ENCODE peak calls at places on chromosomes 1 and 21, in seven cellular contexts. D is pancreas, T is breast epithelium, A is left ventricle myocardium inferior, L is psoas muscle, S is neural progenitor cell, W is SJSA1. F is an unnamed sample. For H3K4me1, the result is how much of the 10 kb centered on the place peaks cover.

GRCh38 chr21:31213787-31214186 is 130.3 kb downstream of the TIAM1 start:
- DNase-seq in D (no peak), T (no peak), A (no peak), L (no peak), S (no peak), W (no peak), F (no peak)

GRCh38 chr1:227170361-227171166 is 147.7 kb downstream of the CDC42BPA start:
- DNase-seq in D (no peak), T (no peak), A (no peak), L (no peak), S (no peak), W (no peak), F (no peak)

GRCh38 chr1:241775021-241775420 is 73.0 kb upstream of the EXO1 start:
- DNase-seq in D (no peak), T (no peak), A (no peak), L (no peak), S (no peak), W (no peak), F (peak)

GRCh38 chr21:28239345-28239744 is 753.3 kb downstream of the LTN1 start:
- DNase-seq in D (no peak), T (peak), A (peak), L (peak), S (no peak), W (no peak), F (no peak)

GRCh38 chr21:34692458-34693020 is 23.7 kb downstream of the CLIC6 start:
- DNase-seq in D (no peak), T (no peak), A (no peak), L (no peak), S (no peak), W (no peak), F (no peak)

GRCh38 chr1:197444754-197445153 is 176.7 kb downstream of the CRB1 start:
- DNase-seq in D (no peak), T (no peak), A (no peak), L (no peak), S (no peak), W (no peak), F (no peak)

GRCh38 chr21:35386491-35387079 is 337.5 kb upstream of the RUNX1 start:
- DNase-seq in D (no peak), T (no peak), A (no peak), L (no peak), S (no peak), W (no peak), F (no peak)

GRCh38 chr1:54989473-54989872 is 9.0 kb downstream of the TMEM61 start:
- DNase-seq in D (peak), T (no peak), A (no peak), L (no peak), S (no peak), W (no peak), F (peak)

GRCh38 chr1:32868806-32869455 is 1.8 kb downstream of the FNDC5 start:
- DNase-seq in D (no peak), T (no peak), A (no peak), L (no peak), S (no peak), W (no peak), F (no peak)

GRCh38 chr1:1914101-1914811 is 804 bp upstream of the CALML6 start:
- DNase-seq in D (no peak), T (no peak), A (no peak), L (peak), S (no peak), W (no peak), F (no peak)

GRCh38 chr1:42679364-42679983 is 2.7 kb upstream of the YBX1 start:
- DNase-seq in D (no peak), T (no peak), A (no peak), L (no peak), S (no peak), W (no peak), F (no peak)

GRCh38 chr1:207495816-207496792 is at the start of gene CR1:
- DNase-seq in D (no peak), T (no peak), A (peak), L (peak), S (peak), W (no peak), F (no peak)

GRCh38 chr1:222547944-222548671 is at the start of gene HHIPL2:
- DNase-seq in D (no peak), T (no peak), A (no peak), L (no peak), S (no peak), W (peak), F (no peak)

GRCh38 chr1:24805534-24806301 is 60.5 kb downstream of the CLIC4 start:
- DNase-seq in D (no peak), T (no peak), A (no peak), L (no peak), S (no peak), W (peak), F (no peak)

GRCh38 chr1:77504986-77505385 is 177.5 kb downstream of the ZZZ3 start:
- DNase-seq in D (no peak), T (no peak), A (no peak), L (no peak), S (no peak), W (no peak), F (no peak)

GRCh38 chr1:33094971-33095604 is 14.1 kb downstream of the AZIN2 start:
- DNase-seq in D (peak), T (peak), A (no peak), L (no peak), S (peak), W (peak), F (peak)

GRCh38 chr1:155086856-155087535 is 8.4 kb downstream of the EFNA3 start:
- DNase-seq in D (no peak), T (no peak), A (no peak), L (no peak), S (no peak), W (no peak), F (no peak)

GRCh38 chr1:155084722-155085503 is 6.3 kb downstream of the EFNA3 start:
- DNase-seq in D (peak), T (peak), A (peak), L (peak), S (peak), W (peak), F (peak)

GRCh38 chr1:155086182-155086741 is 7.6 kb downstream of the EFNA3 start:
- DNase-seq in D (peak), T (peak), A (peak), L (peak), S (peak), W (peak), F (peak)

GRCh38 chr1:155083865-155084721 is 5.5 kb downstream of the EFNA3 start:
- DNase-seq in D (peak), T (peak), A (no peak), L (no peak), S (no peak), W (no peak), F (no peak)

DNA sequence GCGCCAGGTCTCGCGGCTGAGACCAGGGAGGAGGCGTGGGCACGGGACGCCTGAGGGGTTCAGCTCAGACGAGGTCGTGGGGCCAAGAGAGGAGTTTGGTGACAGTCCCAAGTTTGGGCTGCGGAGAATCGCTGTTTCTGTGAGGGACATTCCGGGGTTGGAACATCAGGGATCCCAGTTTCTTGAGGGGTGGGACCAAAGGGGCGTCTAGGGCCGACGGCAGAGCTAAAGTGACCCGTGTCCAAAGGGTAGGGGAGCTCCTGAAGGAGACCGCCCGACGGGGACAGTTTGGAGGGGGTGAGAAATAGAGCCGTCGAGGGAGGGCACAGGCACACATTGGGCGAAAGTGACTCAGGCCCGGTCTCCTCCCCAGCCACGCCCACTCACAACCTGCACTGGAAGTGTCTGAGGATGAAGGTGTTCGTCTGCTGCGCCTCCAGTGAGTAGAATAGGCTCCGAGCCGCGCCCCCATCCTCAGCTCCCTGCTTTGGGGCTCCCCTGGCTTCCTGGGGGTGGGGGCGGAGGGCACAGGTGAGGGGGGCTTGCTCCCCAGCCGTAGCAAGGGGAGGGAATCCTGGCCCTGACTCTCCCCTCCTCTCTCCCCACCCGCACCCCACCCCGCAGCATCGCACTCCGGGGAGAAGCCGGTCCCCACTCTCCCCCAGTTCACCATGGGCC is 7.0 kb downstream of the EFNA3 start:
- DNase-seq in D (peak), T (peak), A (no peak), L (peak), S (peak), W (no peak), F (peak)
- H3K4me1 ChIP-seq in D (under half), T (under half), A (half or more), L (under half), S (under half), W (under half), F (under half)

GRCh38 chr1:90458023-90458422 is 259.1 kb downstream of the BARHL2 start:
- DNase-seq in D (no peak), T (no peak), A (no peak), L (no peak), S (peak), W (no peak), F (no peak)
- H3K4me3 ChIP-seq in D (no peak), T (no peak), A (no peak), L (no peak), S (no peak), W (no peak), F (no peak)

GRCh38 chr1:23622284-23622683 is 63.0 kb upstream of the ID3 start:
- DNase-seq in D (no peak), T (no peak), A (no peak), L (no peak), S (no peak), W (no peak), F (no peak)

GRCh38 chr1:23625929-23626535 is 65.6 kb upstream of the RPL11 start:
- DNase-seq in D (no peak), T (no peak), A (no peak), L (no peak), S (no peak), W (no peak), F (no peak)

GRCh38 chr1:23624440-23624839 is 65.1 kb upstream of the ID3 start:
- DNase-seq in D (no peak), T (no peak), A (no peak), L (no peak), S (no peak), W (peak), F (no peak)

GRCh38 chr1:23627065-23627464 is 64.5 kb upstream of the RPL11 start:
- DNase-seq in D (peak), T (no peak), A (no peak), L (no peak), S (no peak), W (no peak), F (peak)

DNA sequence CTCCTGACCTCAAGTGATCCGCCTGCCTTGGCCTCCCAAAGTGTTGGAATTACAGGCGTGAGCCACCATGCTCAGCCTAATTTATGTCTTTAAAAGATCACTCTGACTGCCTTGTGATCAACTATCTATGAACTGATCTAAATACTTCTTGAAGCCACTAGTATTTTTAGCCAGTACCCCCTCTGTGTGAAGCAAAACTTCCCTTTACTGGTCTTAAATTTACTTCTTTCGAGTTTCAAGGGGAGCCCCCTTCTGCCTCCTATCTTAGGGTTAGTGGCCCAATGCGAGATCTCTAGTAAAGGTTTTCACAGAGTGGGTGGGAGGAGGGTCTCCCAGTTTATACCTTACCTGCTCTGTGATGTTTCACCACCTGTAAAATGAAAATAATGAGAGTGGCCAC is 66.1 kb upstream of the RPL11 start:
- DNase-seq in D (no peak), T (no peak), A (no peak), L (no peak), S (no peak), W (no peak), F (no peak)
- H3K4me1 ChIP-seq in D (under half), T (under half), A (under half), L (under half), S (under half), W (under half), F (under half)

GRCh38 chr1:18927654-18928272 is 25.4 kb upstream of the ALDH4A1 start:
- DNase-seq in D (no peak), T (no peak), A (no peak), L (no peak), S (no peak), W (no peak), F (peak)
- H3K4me3 ChIP-seq in D (no peak), T (no peak), A (no peak), L (no peak), S (no peak), W (no peak), F (peak)

GRCh38 chr1:78790174-78790573 is 140.5 kb downstream of the IFI44 start:
- DNase-seq in D (no peak), T (no peak), A (no peak), L (no peak), S (no peak), W (no peak), F (no peak)

GRCh38 chr1:78787554-78787953 is 137.9 kb downstream of the IFI44 start:
- DNase-seq in D (no peak), T (no peak), A (no peak), L (no peak), S (no peak), W (no peak), F (no peak)

GRCh38 chr1:78797108-78797781 is 147.6 kb downstream of the IFI44 start:
- DNase-seq in D (no peak), T (no peak), A (no peak), L (no peak), S (no peak), W (no peak), F (no peak)

DNA sequence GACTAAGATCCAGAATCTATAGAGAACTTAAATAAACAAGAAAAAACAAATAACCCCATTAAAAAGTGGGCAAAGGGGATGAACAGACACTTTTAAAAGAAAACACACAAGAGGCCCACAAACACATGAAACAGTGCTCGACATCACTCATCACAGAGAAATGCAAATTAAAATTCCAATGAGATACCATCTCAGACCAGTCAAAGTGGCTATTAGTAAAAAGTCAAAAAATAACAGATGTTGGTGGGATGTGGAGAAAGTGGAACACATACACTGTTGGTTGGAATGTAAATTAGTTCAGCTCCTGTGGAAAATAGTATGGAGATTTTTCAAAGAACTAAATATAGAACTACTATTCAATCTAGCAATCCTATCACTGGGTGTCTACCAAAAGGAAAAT is 143.1 kb downstream of the IFI44 start:
- DNase-seq in D (no peak), T (no peak), A (no peak), L (no peak), S (no peak), W (peak), F (no peak)
- H3K4me1 ChIP-seq in D (under half), T (under half), A (under half), L (under half), S (under half), W (under half), F (under half)

GRCh38 chr1:200351826-200352549 is 57.8 kb downstream of the ZNF281 start:
- DNase-seq in D (no peak), T (no peak), A (no peak), L (no peak), S (no peak), W (peak), F (no peak)
- H3K4me3 ChIP-seq in D (no peak), T (no peak), A (peak), L (no peak), S (no peak), W (peak), F (no peak)

GRCh38 chr21:44867464-44867863 is 6.0 kb downstream of the PTTG1IP start:
- DNase-seq in D (no peak), T (no peak), A (no peak), L (no peak), S (no peak), W (no peak), F (no peak)

GRCh38 chr21:44865561-44866280 is 7.8 kb downstream of the PTTG1IP start:
- DNase-seq in D (no peak), T (no peak), A (no peak), L (no peak), S (no peak), W (no peak), F (no peak)

GRCh38 chr21:44867999-44868700 is 5.3 kb downstream of the PTTG1IP start:
- DNase-seq in D (no peak), T (no peak), A (no peak), L (no peak), S (no peak), W (no peak), F (no peak)

GRCh38 chr21:44868707-44869106 is 4.8 kb downstream of the PTTG1IP start:
- DNase-seq in D (no peak), T (no peak), A (no peak), L (no peak), S (no peak), W (no peak), F (no peak)

DNA sequence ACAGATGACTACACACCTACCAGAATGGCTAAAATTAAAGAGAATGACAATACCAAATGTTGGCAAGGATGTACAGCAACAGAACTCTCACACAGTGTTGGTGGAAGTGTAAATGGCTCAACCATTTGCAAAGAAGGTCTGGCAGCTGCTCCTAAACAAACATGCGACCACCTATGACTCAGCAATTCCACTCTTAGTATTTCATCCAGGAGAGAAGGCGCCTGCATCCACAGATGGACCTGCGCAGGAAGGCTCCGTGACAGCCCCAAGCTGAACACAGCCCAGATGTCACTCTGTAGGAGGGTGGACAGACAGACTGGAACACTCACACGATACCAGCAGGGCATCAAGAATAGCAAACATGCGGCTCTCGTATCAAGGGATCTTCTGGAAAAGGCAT is 6.7 kb downstream of the PTTG1IP start:
- DNase-seq in D (no peak), T (no peak), A (no peak), L (no peak), S (no peak), W (peak), F (no peak)
- H3K4me1 ChIP-seq in D (under half), T (half or more), A (half or more), L (half or more), S (under half), W (half or more), F (half or more)